ENCODE peak calls at places on chromosomes 6 and 20, in four cellular contexts. X, Z, D and I are unnamed samples.
A peak's percentile ranks its signal among the peaks of the same experiment; 100 is the strongest.

GRCh38 chr20:31608256-31608980 is 3.3 kb downstream of the ID1 start:
- DNase-seq in X (peak; percentile 95), Z (peak; percentile 83), D (peak; percentile 76), I (no peak)

GRCh38 chr6:84282566-84282965 is 55.1 kb upstream of the CEP162 start:
- DNase-seq in X (no peak), Z (peak; percentile 46), D (peak; percentile 45), I (peak; percentile 10)

GRCh38 chr6:75230484-75231325 is 12.9 kb downstream of the COX7A2 start:
- DNase-seq in X (peak; percentile 34), Z (no peak), D (peak; percentile 76), I (no peak)

GRCh38 chr6:25175216-25175615 is 104.0 kb upstream of the CARMIL1 start:
- DNase-seq in X (peak; percentile 78), Z (no peak), D (peak; percentile 69), I (no peak)

GRCh38 chr6:106973018-106973840 is 1.3 kb downstream of the CD24 start:
- DNase-seq in X (peak; percentile 19), Z (no peak), D (no peak), I (no peak)

GRCh38 chr20:11582073-11582472 is 335.6 kb upstream of the BTBD3 start:
- DNase-seq in X (no peak), Z (no peak), D (peak; percentile 70), I (no peak)

GRCh38 chr20:48448601-48449384 is 379.0 kb downstream of the PREX1 start:
- DNase-seq in X (no peak), Z (no peak), D (no peak), I (no peak)

GRCh38 chr6:57147955-57148858 is 23.9 kb upstream of the BAG2 start:
- DNase-seq in X (no peak), Z (no peak), D (no peak), I (no peak)

GRCh38 chr6:147522597-147522996 is 14.1 kb downstream of the SAMD5 start:
- DNase-seq in X (no peak), Z (no peak), D (no peak), I (no peak)

GRCh38 chr20:39897058-39897457 is 792.0 kb downstream of the MAFB start:
- DNase-seq in X (no peak), Z (no peak), D (no peak), I (peak; percentile 69)

GRCh38 chr6:140230282-140230681 is 855.8 kb upstream of the CITED2 start:
- DNase-seq in X (no peak), Z (peak; percentile 54), D (no peak), I (no peak)

GRCh38 chr20:11624704-11625103 is 293.0 kb upstream of the BTBD3 start:
- DNase-seq in X (no peak), Z (no peak), D (no peak), I (no peak)

GRCh38 chr6:128335963-128336362 is 184.4 kb downstream of the PTPRK start:
- DNase-seq in X (no peak), Z (no peak), D (no peak), I (no peak)

GRCh38 chr20:52972190-52972937 is at the start of gene TSHZ2:
- DNase-seq in X (no peak), Z (peak; percentile 41), D (peak; percentile 72), I (no peak)

GRCh38 chr6:43499028-43499815 is 10.9 kb downstream of the LRRC73 start:
- DNase-seq in X (no peak), Z (no peak), D (no peak), I (no peak)

GRCh38 chr6:84220809-84221409 is 6.5 kb downstream of the CEP162 start:
- DNase-seq in X (no peak), Z (no peak), D (peak; percentile 54), I (peak; percentile 7)

GRCh38 chr20:63577317-63577894 is 3.4 kb upstream of the HELZ2 start:
- DNase-seq in X (no peak), Z (no peak), D (no peak), I (no peak)

GRCh38 chr20:38258545-38259223 is 1.9 kb downstream of the KIAA1755 start:
- DNase-seq in X (no peak), Z (no peak), D (no peak), I (no peak)
- H3K4me3 ChIP-seq in X (no peak overlapping the region), Z (no peak overlapping the region), D (no peak overlapping the region), I (no peak overlapping the region)

GRCh38 chr6:108145639-108146038 is 20.2 kb upstream of the NR2E1 start:
- DNase-seq in X (no peak), Z (no peak), D (no peak), I (no peak)
- TF ChIP-seq CTCF in X (no peak), Z (no peak), D (no peak), I (peak; percentile 18)

GRCh38 chr20:41139227-41140093 is 2.1 kb downstream of the PLCG1 start:
- DNase-seq in X (no peak), Z (peak; percentile 5), D (no peak), I (no peak)
- H3K4me3 ChIP-seq in X (no peak overlapping the region), Z (peak overlapping the region; percentile 82), D (peak overlapping the region; percentile 79), I (peak overlapping the region; percentile 74)

GRCh38 chr6:89439014-89439413 is 6.1 kb downstream of the ANKRD6 start:
- DNase-seq in X (no peak), Z (no peak), D (no peak), I (no peak)
- TF ChIP-seq CTCF in X (no peak), Z (no peak), D (no peak), I (no peak)